ENCODE peak calls at places on chromosomes 3 and 15, in four cellular contexts. One of them, this sample, is unnamed.

GRCh38 chr15:65300924-65301441 is 3.5 kb upstream of the RNU5B-1 start:
- DNase-seq in occipital lobe: no peak
- DNase-seq in SW 1271: no peak
- DNase-seq in mesendoderm: no peak
- DNase-seq in this sample: no peak

GRCh38 chr3:52211268-52211891 is 13.4 kb downstream of the ALAS1 start:
- DNase-seq in occipital lobe: no peak
- DNase-seq in mesendoderm: no peak
- DNase-seq in SW 1271: no peak
- DNase-seq in this sample: no peak

GRCh38 chr3:108818404-108818803 is 4.2 kb upstream of the TRAT1 start:
- DNase-seq in occipital lobe: no peak
- DNase-seq in mesendoderm: peak
- DNase-seq in SW 1271: no peak
- DNase-seq in this sample: no peak

GRCh38 chr3:134838599-134838998 is 43.5 kb downstream of the EPHB1 start:
- DNase-seq in mesendoderm: peak
- DNase-seq in SW 1271: no peak
- DNase-seq in occipital lobe: no peak
- DNase-seq in this sample: no peak

GRCh38 chr3:53822331-53822741 is 23.9 kb downstream of the CHDH start:
- DNase-seq in occipital lobe: no peak
- DNase-seq in mesendoderm: no peak
- DNase-seq in SW 1271: no peak
- DNase-seq in this sample: no peak

GRCh38 chr3:48656061-48656840 is 6.4 kb downstream of the CELSR3 start:
- DNase-seq in occipital lobe: no peak
- DNase-seq in mesendoderm: peak
- DNase-seq in SW 1271: no peak
- DNase-seq in this sample: peak

GRCh38 chr3:14329116-14329830 is 73.1 kb upstream of the SLC6A6 start:
- DNase-seq in occipital lobe: no peak
- DNase-seq in mesendoderm: peak
- DNase-seq in SW 1271: no peak
- DNase-seq in this sample: peak

GRCh38 chr3:131053021-131053420 is 26.3 kb downstream of the NEK11 start:
- DNase-seq in SW 1271: no peak
- DNase-seq in occipital lobe: no peak
- DNase-seq in mesendoderm: no peak
- DNase-seq in this sample: no peak

GRCh38 chr15:101070502-101071273 is 151.5 kb downstream of the LRRK1 start:
- DNase-seq in occipital lobe: no peak
- DNase-seq in mesendoderm: no peak
- DNase-seq in SW 1271: no peak
- DNase-seq in this sample: no peak

GRCh38 chr3:38343797-38344594 is 2.6 kb upstream of the XYLB start:
- DNase-seq in occipital lobe: no peak
- DNase-seq in SW 1271: no peak
- DNase-seq in mesendoderm: no peak
- DNase-seq in this sample: no peak

GRCh38 chr15:78050441-78050809 is 27.1 kb downstream of the TBC1D2B start:
- DNase-seq in SW 1271: no peak
- DNase-seq in mesendoderm: peak
- DNase-seq in occipital lobe: no peak
- DNase-seq in this sample: no peak

GRCh38 chr3:189945935-189946709 is 174.6 kb downstream of the P3H2 start:
- DNase-seq in mesendoderm: no peak
- DNase-seq in SW 1271: no peak
- DNase-seq in occipital lobe: no peak
- DNase-seq in this sample: no peak

GRCh38 chr15:55708720-55709119 is 34.2 kb downstream of the PRTG start:
- DNase-seq in SW 1271: no peak
- DNase-seq in occipital lobe: no peak
- DNase-seq in mesendoderm: peak
- DNase-seq in this sample: no peak

GRCh38 chr15:98505611-98506031 is 142.7 kb upstream of the IGF1R start:
- DNase-seq in SW 1271: no peak
- DNase-seq in occipital lobe: no peak
- DNase-seq in mesendoderm: no peak
- DNase-seq in this sample: no peak

GRCh38 chr3:74534611-74535010 is 79.8 kb downstream of the CNTN3 start:
- DNase-seq in occipital lobe: no peak
- DNase-seq in mesendoderm: no peak
- DNase-seq in SW 1271: no peak
- DNase-seq in this sample: no peak

This sample was measured in T1000.